ENCODE peak calls at places on chromosomes 6 and 20, in eight cellular contexts. Z is PC-9, W is tibial nerve, V is Calu3, S is OCI-LY7, Q is heart left ventricle, K is fibroblast of villous mesenchyme, F is neural progenitor cell. O is an unnamed sample.

GRCh38 chr6:1222426-1223311 is 89.2 kb upstream of the FOXQ1 start:
- DNase-seq in Q (no peak), K (no peak), V (no peak), S (no peak), W (no peak), Z (no peak), F (no peak), O (no peak)

GRCh38 chr20:10060223-10060622 is 25.4 kb downstream of the ANKEF1 start:
- DNase-seq in F (no peak), W (no peak), Q (no peak), Z (no peak), S (peak), K (no peak), V (no peak), O (no peak)

GRCh38 chr6:148242180-148242579 is 100.5 kb upstream of the SASH1 start:
- DNase-seq in K (no peak), Q (no peak), F (no peak), W (peak), V (no peak), Z (no peak), S (no peak), O (no peak)

GRCh38 chr6:73558624-73559398 is 38.0 kb upstream of the EEF1A1 start:
- DNase-seq in W (no peak), K (no peak), V (no peak), S (no peak), Z (no peak), Q (no peak), F (peak), O (no peak)

GRCh38 chr20:12824353-12824752 is 184.4 kb upstream of the SPTLC3 start:
- DNase-seq in V (no peak), Z (no peak), W (no peak), Q (no peak), F (no peak), K (no peak), S (no peak), O (no peak)

GRCh38 chr6:150930816-150931215 is 65.3 kb downstream of the MTHFD1L start:
- DNase-seq in S (no peak), W (no peak), V (no peak), Q (no peak), Z (no peak), K (peak), F (no peak), O (no peak)

GRCh38 chr6:2552648-2553154 is 198.0 kb downstream of the MYLK4 start:
- DNase-seq in V (no peak), K (no peak), S (no peak), Q (no peak), F (no peak), W (no peak), Z (no peak), O (no peak)

GRCh38 chr6:112153926-112154621 is 66.7 kb downstream of the FAM229B start:
- DNase-seq in K (peak), W (no peak), V (no peak), Q (no peak), Z (peak), F (no peak), S (no peak), O (no peak)

GRCh38 chr6:42978487-42978792 is 541 bp downstream of the PEX6 start:
- DNase-seq in K (peak), Z (no peak), S (peak), W (no peak), F (peak), Q (peak), V (peak), O (no peak)

GRCh38 chr6:158389188-158389919 is 77.1 kb downstream of the TULP4 start:
- DNase-seq in F (no peak), K (peak), Q (no peak), Z (no peak), V (no peak), W (no peak), S (no peak), O (no peak)

GRCh38 chr6:12545837-12546658 is 170.5 kb upstream of the PHACTR1 start:
- DNase-seq in S (no peak), Z (peak), F (no peak), W (no peak), Q (no peak), K (peak), V (peak), O (no peak)

GRCh38 chr20:62712606-62713005 is 4.0 kb downstream of the NTSR1 start:
- DNase-seq in V (no peak), W (no peak), Z (no peak), K (no peak), S (no peak), Q (peak), F (no peak), O (no peak)

GRCh38 chr6:148972481-148972880 is 225.7 kb downstream of the UST start:
- DNase-seq in W (no peak), V (peak), Q (no peak), S (peak), K (no peak), Z (peak), F (peak), O (no peak)

GRCh38 chr20:50278684-50279531 is 88.3 kb downstream of the CEBPB start:
- DNase-seq in Q (peak), S (no peak), Z (peak), V (peak), F (no peak), W (peak), K (peak), O (no peak)

GRCh38 chr20:19975436-19975799 is 41.7 kb upstream of the NAA20 start:
- DNase-seq in W (no peak), S (no peak), Z (peak), F (no peak), Q (no peak), V (no peak), K (peak), O (no peak)

GRCh38 chr6:73854998-73855718 is 159.2 kb downstream of the CD109 start:
- DNase-seq in F (peak), S (peak), K (peak), Q (no peak), Z (no peak), V (peak), W (peak), O (no peak)

GRCh38 chr6:85464260-85464644 is 14.4 kb downstream of the NT5E start:
- DNase-seq in Q (no peak), W (no peak), V (peak), K (peak), F (no peak), Z (peak), S (no peak), O (no peak)

GRCh38 chr6:166559211-166559610 is 27.3 kb downstream of the RAMACL start:
- DNase-seq in F (no peak), V (no peak), K (no peak), S (no peak), W (no peak), Q (no peak), Z (no peak), O (no peak)

GRCh38 chr6:92124126-92124525 is 1295.2 kb downstream of the EPHA7 start:
- DNase-seq in W (no peak), F (no peak), Z (no peak), Q (no peak), K (no peak), S (no peak), V (no peak), O (no peak)

GRCh38 chr6:158894192-158894591 is 75.0 kb upstream of the EZR start:
- DNase-seq in S (no peak), W (no peak), V (peak), F (peak), K (peak), Q (no peak), Z (peak), O (no peak)

GRCh38 chr6:121504227-121504626 is 68.8 kb downstream of the GJA1 start:
- DNase-seq in W (no peak), S (no peak), V (peak), K (peak), Q (no peak), F (no peak), Z (peak), O (no peak)

GRCh38 chr6:148445620-148446019 is 103.0 kb downstream of the SASH1 start:
- DNase-seq in Q (no peak), S (no peak), K (peak), F (no peak), V (no peak), Z (peak), W (no peak), O (no peak)

GRCh38 chr6:134936927-134937326 is 13.0 kb downstream of the ALDH8A1 start:
- DNase-seq in Z (no peak), W (no peak), F (no peak), V (no peak), K (peak), S (no peak), Q (no peak), O (no peak)

GRCh38 chr6:42692151-42692911 is 30.1 kb downstream of the PRPH2 start:
- DNase-seq in V (no peak), F (no peak), S (no peak), Q (no peak), K (peak), W (no peak), Z (no peak), O (no peak)

GRCh38 chr6:129015721-129016120 is 132.8 kb downstream of the LAMA2 start:
- DNase-seq in Q (no peak), V (no peak), Z (no peak), W (no peak), F (no peak), S (no peak), K (no peak), O (no peak)

GRCh38 chr20:62918830-62919229 is 7.5 kb downstream of the DIDO1 start:
- DNase-seq in W (no peak), Q (no peak), Z (no peak), F (no peak), V (no peak), K (no peak), S (peak), O (no peak)

GRCh38 chr6:52392944-52393343 is 27.2 kb upstream of the EFHC1 start:
- DNase-seq in K (peak), F (no peak), Z (no peak), V (no peak), Q (no peak), W (no peak), S (no peak), O (no peak)

GRCh38 chr6:81895511-81896185 is 143.2 kb upstream of the TENT5A start:
- DNase-seq in S (no peak), Z (peak), F (no peak), K (peak), W (no peak), V (no peak), Q (no peak), O (no peak)

GRCh38 chr6:166361080-166361429 is 18.7 kb upstream of the SFT2D1 start:
- DNase-seq in W (peak), S (no peak), Z (no peak), V (peak), F (no peak), K (peak), Q (no peak), O (no peak)

GRCh38 chr6:161792887-161793286 is 519.0 kb upstream of the AGPAT4 start:
- DNase-seq in Z (no peak), S (no peak), K (no peak), V (no peak), W (no peak), Q (no peak), F (no peak), O (no peak)

GRCh38 chr6:54970337-54970736 is 123.8 kb downstream of the FAM83B start:
- DNase-seq in W (no peak), V (no peak), S (no peak), K (no peak), Z (no peak), F (no peak), Q (no peak), O (no peak)

GRCh38 chr20:61809006-61809770 is 256.5 kb downstream of the TAF4 start:
- DNase-seq in F (no peak), V (no peak), K (no peak), Z (no peak), Q (peak), W (no peak), S (no peak), O (no peak)

GRCh38 chr20:2799688-2800589 is 488 bp downstream of the CPXM1 start:
- DNase-seq in K (no peak), S (no peak), Q (no peak), W (no peak), V (no peak), F (peak), Z (no peak), O (no peak)

GRCh38 chr6:159169193-159169555 is at the start of gene FNDC1:
- DNase-seq in W (no peak), Q (peak), Z (no peak), F (peak), K (no peak), V (peak), S (peak), O (peak)

GRCh38 chr20:41600926-41601631 is 17.1 kb downstream of the CHD6 start:
- DNase-seq in V (no peak), Z (no peak), F (no peak), K (no peak), S (no peak), Q (no peak), W (no peak), O (no peak)

GRCh38 chr20:41599699-41600104 is 18.5 kb downstream of the CHD6 start:
- DNase-seq in W (no peak), Q (no peak), F (no peak), Z (no peak), S (peak), K (no peak), V (no peak), O (no peak)

GRCh38 chr20:41607791-41608190 is 10.4 kb downstream of the CHD6 start:
- DNase-seq in V (no peak), W (no peak), Q (no peak), F (no peak), Z (no peak), S (no peak), K (no peak), O (no peak)

GRCh38 chr20:41601742-41602141 is 16.4 kb downstream of the CHD6 start:
- DNase-seq in S (no peak), V (no peak), W (no peak), K (no peak), F (no peak), Z (no peak), Q (no peak), O (no peak)

DNA sequence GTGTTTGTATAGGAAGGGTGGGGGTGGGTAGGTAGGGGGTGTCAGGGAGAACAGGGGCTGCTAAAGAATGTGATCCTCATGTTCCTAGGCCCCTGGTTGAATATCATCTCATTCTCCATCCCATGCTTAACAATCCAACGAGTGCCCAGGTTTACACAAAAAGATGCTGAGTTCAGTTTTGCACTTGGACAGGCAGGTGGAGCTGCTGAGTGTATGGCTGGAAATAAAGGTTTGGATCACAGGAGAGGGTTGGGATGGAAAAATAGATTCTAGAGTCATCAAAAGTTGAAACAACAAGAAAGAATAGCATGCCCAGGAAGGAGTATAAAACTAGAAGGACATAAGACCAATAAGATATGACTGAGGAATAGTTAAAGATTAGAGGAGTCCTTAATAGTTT is 14.2 kb downstream of the CHD6 start:
- DNase-seq in W (no peak), Q (no peak), V (no peak), Z (no peak), K (no peak), S (no peak), F (no peak), O (no peak)
- TF ChIP-seq CTCF in W (no peak), Q (peak), V (no peak), Z (no peak), K (peak), S (no peak), F (no peak), O (no peak)

GRCh38 chr6:136607204-136607931 is 57.1 kb upstream of the MAP7 start:
- DNase-seq in K (peak), F (no peak), W (no peak), Z (peak), Q (no peak), V (no peak), S (no peak), O (no peak)

GRCh38 chr6:136604328-136604825 is 54.2 kb upstream of the MAP7 start:
- DNase-seq in Q (no peak), F (no peak), K (peak), Z (no peak), S (no peak), V (no peak), W (no peak), O (no peak)

GRCh38 chr6:136608991-136609390 is 58.8 kb upstream of the MAP7 start:
- DNase-seq in K (peak), Q (no peak), W (no peak), F (no peak), V (no peak), S (no peak), Z (no peak), O (no peak)

GRCh38 chr6:136607932-136608772 is 57.9 kb upstream of the MAP7 start:
- DNase-seq in Z (peak), Q (no peak), W (peak), S (peak), V (peak), F (peak), K (peak), O (no peak)

GRCh38 chr6:136604928-136605485 is 54.8 kb upstream of the MAP7 start:
- DNase-seq in S (no peak), F (no peak), K (peak), W (no peak), Z (no peak), Q (no peak), V (no peak), O (no peak)
- TF ChIP-seq CTCF in S (no peak), F (no peak), K (no peak), W (no peak), Z (no peak), Q (no peak), V (no peak), O (no peak)

GRCh38 chr6:36673882-36674281 is 4.6 kb upstream of the CDKN1A start:
- DNase-seq in V (no peak), K (no peak), F (no peak), Z (no peak), S (no peak), W (no peak), Q (no peak), O (no peak)
- TF ChIP-seq CTCF in V (no peak), K (no peak), F (no peak), Z (no peak), S (no peak), W (no peak), Q (no peak), O (no peak)

GRCh38 chr6:39867592-39867991 is 66.7 kb downstream of the MOCS1 start:
- DNase-seq in Z (no peak), K (no peak), Q (no peak), W (no peak), F (no peak), V (peak), S (peak), O (no peak)
- TF ChIP-seq CTCF in Z (no peak), K (peak), Q (no peak), W (no peak), F (no peak), V (no peak), S (peak), O (no peak)

GRCh38 chr6:142863981-142864380 is 81.0 kb downstream of the HIVEP2 start:
- DNase-seq in S (no peak), Z (no peak), V (no peak), W (no peak), K (no peak), F (peak), Q (no peak), O (no peak)
- TF ChIP-seq CTCF in S (peak), Z (no peak), V (no peak), W (no peak), K (no peak), F (no peak), Q (no peak), O (no peak)

GRCh38 chr6:45387236-45387635 is 9.5 kb upstream of the SUPT3H start:
- DNase-seq in Z (no peak), F (no peak), V (no peak), W (no peak), K (no peak), Q (no peak), S (no peak), O (no peak)
- TF ChIP-seq CTCF in Z (no peak), F (no peak), V (no peak), W (no peak), K (no peak), Q (no peak), S (no peak), O (no peak)

GRCh38 chr6:157381631-157382621 is 936 bp downstream of the ZDHHC14 start:
- DNase-seq in K (peak), V (peak), S (peak), Q (peak), F (peak), W (peak), Z (peak), O (no peak)
- TF ChIP-seq CTCF in K (no peak), V (no peak), S (peak), Q (peak), F (peak), W (no peak), Z (no peak), O (peak)

GRCh38 chr6:10421508-10422281 is 6.8 kb upstream of the TFAP2A start:
- DNase-seq in K (no peak), Z (no peak), V (no peak), Q (no peak), F (no peak), W (no peak), S (no peak), O (no peak)

GRCh38 chr6:10425973-10426780 is 11.3 kb upstream of the TFAP2A start:
- DNase-seq in Z (no peak), W (no peak), V (peak), F (peak), Q (peak), S (peak), K (peak), O (no peak)

GRCh38 chr6:10422282-10423034 is 7.6 kb upstream of the TFAP2A start:
- DNase-seq in W (no peak), F (no peak), V (no peak), S (no peak), Z (no peak), Q (no peak), K (no peak), O (no peak)

GRCh38 chr6:10425177-10425972 is 10.5 kb upstream of the TFAP2A start:
- DNase-seq in Q (no peak), W (no peak), Z (no peak), V (no peak), K (peak), F (peak), S (no peak), O (no peak)

GRCh38 chr6:10424005-10424404 is 9.1 kb upstream of the TFAP2A start:
- DNase-seq in Q (no peak), Z (no peak), V (peak), S (peak), F (no peak), K (no peak), W (no peak), O (no peak)
- TF ChIP-seq CTCF in Q (no peak), Z (no peak), V (no peak), S (peak), F (peak), K (no peak), W (no peak), O (no peak)